ENCODE peak calls at places on chromosomes 11 and 22, in ten cellular contexts. One of them, this sample, is unnamed.

GRCh38 chr11:46363031-46363407 is 15.8 kb downstream of the DGKZ start:
- DNase-seq in colonic mucosa: no peak
- DNase-seq in GM23248: peak; percentile 73
- DNase-seq in IMR-90: peak; percentile 67
- DNase-seq in H9: no peak
- DNase-seq in endodermal cell: no peak
- DNase-seq in mesendoderm: peak; percentile 84
- DNase-seq in astrocyte: peak; percentile 53
- DNase-seq in endothelial cell of umbilical vein: peak; percentile 77
- DNase-seq in HCT116: no peak
- DNase-seq in this sample: no peak

GRCh38 chr22:31148516-31148915 is 8.2 kb upstream of the PLA2G3 start:
- DNase-seq in colonic mucosa: no peak
- DNase-seq in GM23248: peak; percentile 11
- DNase-seq in IMR-90: peak; percentile 35
- DNase-seq in H9: no peak
- DNase-seq in endodermal cell: no peak
- DNase-seq in mesendoderm: no peak
- DNase-seq in astrocyte: peak; percentile 14
- DNase-seq in endothelial cell of umbilical vein: peak; percentile 81
- DNase-seq in HCT116: no peak
- DNase-seq in this sample: no peak

GRCh38 chr22:20542055-20542454 is 34.6 kb downstream of the MED15 start:
- DNase-seq in colonic mucosa: no peak
- DNase-seq in GM23248: no peak
- DNase-seq in IMR-90: no peak
- DNase-seq in H9: no peak
- DNase-seq in endodermal cell: no peak
- DNase-seq in mesendoderm: no peak
- DNase-seq in astrocyte: no peak
- DNase-seq in endothelial cell of umbilical vein: no peak
- DNase-seq in HCT116: no peak
- DNase-seq in this sample: no peak

GRCh38 chr11:126163074-126163700 is 48.3 kb downstream of the RPUSD4 start:
- DNase-seq in colonic mucosa: no peak
- DNase-seq in GM23248: peak; percentile 98
- DNase-seq in IMR-90: peak; percentile 96
- DNase-seq in H9: no peak
- DNase-seq in endodermal cell: peak; percentile 64
- DNase-seq in mesendoderm: peak; percentile 43
- DNase-seq in astrocyte: peak; percentile 92
- DNase-seq in endothelial cell of umbilical vein: no peak
- DNase-seq in HCT116: no peak
- DNase-seq in this sample: no peak

GRCh38 chr11:129190087-129190486 is 2.0 kb downstream of the ARHGAP32 start:
- DNase-seq in colonic mucosa: peak; percentile 48
- DNase-seq in GM23248: peak; percentile 48
- DNase-seq in IMR-90: no peak
- DNase-seq in H9: no peak
- DNase-seq in endodermal cell: no peak
- DNase-seq in mesendoderm: peak; percentile 33
- DNase-seq in astrocyte: no peak
- DNase-seq in endothelial cell of umbilical vein: no peak
- DNase-seq in HCT116: no peak
- DNase-seq in this sample: no peak

GRCh38 chr22:19494001-19494560 is 14.4 kb downstream of the CDC45 start:
- DNase-seq in colonic mucosa: no peak
- DNase-seq in GM23248: no peak
- DNase-seq in IMR-90: no peak
- DNase-seq in H9: no peak
- DNase-seq in endodermal cell: no peak
- DNase-seq in mesendoderm: no peak
- DNase-seq in astrocyte: no peak
- DNase-seq in endothelial cell of umbilical vein: no peak
- DNase-seq in HCT116: no peak
- DNase-seq in this sample: no peak

GRCh38 chr11:134727204-134727603 is 315.2 kb upstream of the B3GAT1 start:
- DNase-seq in colonic mucosa: no peak
- DNase-seq in GM23248: no peak
- DNase-seq in IMR-90: no peak
- DNase-seq in H9: no peak
- DNase-seq in endodermal cell: no peak
- DNase-seq in mesendoderm: peak; percentile 33
- DNase-seq in astrocyte: no peak
- DNase-seq in endothelial cell of umbilical vein: no peak
- DNase-seq in HCT116: peak; percentile 10
- DNase-seq in this sample: no peak

GRCh38 chr11:27008811-27009535 is 15.1 kb downstream of the FIBIN start:
- DNase-seq in colonic mucosa: no peak
- DNase-seq in GM23248: no peak
- DNase-seq in IMR-90: no peak
- DNase-seq in H9: no peak
- DNase-seq in endodermal cell: no peak
- DNase-seq in mesendoderm: no peak
- DNase-seq in astrocyte: peak; percentile 26
- DNase-seq in endothelial cell of umbilical vein: no peak
- DNase-seq in HCT116: no peak
- DNase-seq in this sample: no peak

GRCh38 chr11:134033696-134034491 is 35.0 kb upstream of the JAM3 start:
- DNase-seq in colonic mucosa: peak; percentile 78
- DNase-seq in GM23248: peak; percentile 97
- DNase-seq in IMR-90: peak; percentile 85
- DNase-seq in H9: peak; percentile 95
- DNase-seq in endodermal cell: peak; percentile 96
- DNase-seq in mesendoderm: peak; percentile 98
- DNase-seq in astrocyte: peak; percentile 84
- DNase-seq in endothelial cell of umbilical vein: peak; percentile 75
- DNase-seq in HCT116: peak; percentile 21
- DNase-seq in this sample: peak; percentile 16

GRCh38 chr22:49462291-49462690 is 365.4 kb downstream of the BRD1 start:
- DNase-seq in colonic mucosa: no peak
- DNase-seq in GM23248: no peak
- DNase-seq in IMR-90: no peak
- DNase-seq in H9: no peak
- DNase-seq in endodermal cell: no peak
- DNase-seq in mesendoderm: no peak
- DNase-seq in astrocyte: no peak
- DNase-seq in endothelial cell of umbilical vein: no peak
- DNase-seq in HCT116: no peak
- DNase-seq in this sample: no peak

GRCh38 chr22:23400286-23400981 is 179.7 kb downstream of the IGLL1 start:
- DNase-seq in colonic mucosa: no peak
- DNase-seq in GM23248: no peak
- DNase-seq in IMR-90: no peak
- DNase-seq in H9: no peak
- DNase-seq in endodermal cell: no peak
- DNase-seq in mesendoderm: no peak
- DNase-seq in astrocyte: no peak
- DNase-seq in endothelial cell of umbilical vein: no peak
- DNase-seq in HCT116: no peak
- DNase-seq in this sample: no peak

GRCh38 chr11:112613051-112613972 is 347.9 kb upstream of the NCAM1 start:
- DNase-seq in colonic mucosa: no peak
- DNase-seq in GM23248: peak; percentile 77
- DNase-seq in IMR-90: peak; percentile 34
- DNase-seq in H9: no peak
- DNase-seq in endodermal cell: no peak
- DNase-seq in mesendoderm: no peak
- DNase-seq in astrocyte: peak; percentile 80
- DNase-seq in endothelial cell of umbilical vein: peak; percentile 58
- DNase-seq in HCT116: peak; percentile 62
- DNase-seq in this sample: no peak

GRCh38 chr22:38638216-38638615 is 18.0 kb downstream of the FAM227A start:
- DNase-seq in colonic mucosa: no peak
- DNase-seq in GM23248: no peak
- DNase-seq in IMR-90: peak; percentile 31
- DNase-seq in H9: no peak
- DNase-seq in endodermal cell: no peak
- DNase-seq in mesendoderm: no peak
- DNase-seq in astrocyte: no peak
- DNase-seq in endothelial cell of umbilical vein: no peak
- DNase-seq in HCT116: no peak
- DNase-seq in this sample: no peak

GRCh38 chr11:58926695-58927094 is 12.6 kb upstream of the GLYATL1 start:
- DNase-seq in colonic mucosa: no peak
- DNase-seq in GM23248: peak; percentile 76
- DNase-seq in IMR-90: peak; percentile 79
- DNase-seq in H9: no peak
- DNase-seq in endodermal cell: no peak
- DNase-seq in mesendoderm: no peak
- DNase-seq in astrocyte: peak; percentile 72
- DNase-seq in endothelial cell of umbilical vein: no peak
- DNase-seq in HCT116: no peak
- DNase-seq in this sample: no peak

GRCh38 chr11:74739546-74740270 is 8.5 kb upstream of the CHRDL2 start:
- DNase-seq in colonic mucosa: peak; percentile 36
- DNase-seq in GM23248: peak; percentile 85
- DNase-seq in IMR-90: peak; percentile 73
- DNase-seq in H9: peak; percentile 73
- DNase-seq in endodermal cell: peak; percentile 84
- DNase-seq in mesendoderm: peak; percentile 86
- DNase-seq in astrocyte: peak; percentile 20
- DNase-seq in endothelial cell of umbilical vein: peak; percentile 64
- DNase-seq in HCT116: peak; percentile 41
- DNase-seq in this sample: peak; percentile 53

GRCh38 chr11:61333638-61334433 is 808 bp downstream of the TKFC start:
- DNase-seq in colonic mucosa: no peak
- DNase-seq in GM23248: no peak
- DNase-seq in IMR-90: no peak
- DNase-seq in H9: no peak
- DNase-seq in endodermal cell: no peak
- DNase-seq in mesendoderm: no peak
- DNase-seq in astrocyte: no peak
- DNase-seq in endothelial cell of umbilical vein: no peak
- DNase-seq in HCT116: no peak
- DNase-seq in this sample: no peak

GRCh38 chr22:32561756-32562155 is 87.1 kb downstream of the FBXO7 start:
- DNase-seq in colonic mucosa: no peak
- DNase-seq in GM23248: no peak
- DNase-seq in IMR-90: no peak
- DNase-seq in H9: no peak
- DNase-seq in endodermal cell: no peak
- DNase-seq in mesendoderm: no peak
- DNase-seq in astrocyte: no peak
- DNase-seq in endothelial cell of umbilical vein: no peak
- DNase-seq in HCT116: no peak
- DNase-seq in this sample: no peak
- H3K9ac ChIP-seq in colonic mucosa: no peak overlapping the region
- H3K9ac ChIP-seq in GM23248: no peak overlapping the region
- H3K9ac ChIP-seq in IMR-90: no peak overlapping the region
- H3K9ac ChIP-seq in H9: no peak overlapping the region
- H3K9ac ChIP-seq in endodermal cell: no peak overlapping the region
- H3K9ac ChIP-seq in mesendoderm: no peak overlapping the region
- H3K9ac ChIP-seq in astrocyte: no peak overlapping the region
- H3K9ac ChIP-seq in endothelial cell of umbilical vein: no peak overlapping the region
- H3K9ac ChIP-seq in HCT116: no peak overlapping the region
- H3K9ac ChIP-seq in this sample: no peak overlapping the region

DNA sequence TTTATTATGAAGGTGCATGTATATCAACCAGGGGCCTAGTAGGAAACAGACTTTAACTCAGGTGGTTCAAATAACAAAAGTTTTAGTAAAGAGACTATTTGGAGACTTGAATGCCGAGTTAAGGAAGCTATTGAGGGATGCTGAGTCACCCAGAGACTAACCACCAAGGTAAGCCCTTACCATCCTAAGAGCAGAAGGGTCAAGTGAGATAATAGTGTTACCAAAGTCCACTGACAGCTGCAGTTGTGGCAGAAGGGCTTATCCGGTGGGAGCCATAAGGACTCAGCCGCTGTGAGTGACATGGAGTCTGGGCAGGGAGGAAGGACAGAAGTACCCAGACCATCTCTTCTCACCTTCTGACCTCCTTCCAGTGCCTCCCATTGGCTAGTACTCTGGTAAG is 134.0 kb downstream of the INSC start:
- DNase-seq in colonic mucosa: no peak
- DNase-seq in GM23248: no peak
- DNase-seq in IMR-90: no peak
- DNase-seq in H9: no peak
- DNase-seq in endodermal cell: no peak
- DNase-seq in mesendoderm: no peak
- DNase-seq in astrocyte: no peak
- DNase-seq in endothelial cell of umbilical vein: no peak
- DNase-seq in HCT116: no peak
- DNase-seq in this sample: no peak
- H3K27ac ChIP-seq in colonic mucosa: no peak overlapping the region
- H3K27ac ChIP-seq in GM23248: no peak overlapping the region
- H3K27ac ChIP-seq in IMR-90: no peak overlapping the region
- H3K27ac ChIP-seq in H9: no peak overlapping the region
- H3K27ac ChIP-seq in endodermal cell: no peak overlapping the region
- H3K27ac ChIP-seq in mesendoderm: no peak overlapping the region
- H3K27ac ChIP-seq in astrocyte: no peak overlapping the region
- H3K27ac ChIP-seq in endothelial cell of umbilical vein: no peak overlapping the region
- H3K27ac ChIP-seq in HCT116: no peak overlapping the region
- H3K27ac ChIP-seq in this sample: no peak overlapping the region

GRCh38 chr11:32016111-32016510 is 74.8 kb upstream of the RCN1 start:
- DNase-seq in colonic mucosa: no peak
- DNase-seq in GM23248: no peak
- DNase-seq in IMR-90: no peak
- DNase-seq in H9: no peak
- DNase-seq in endodermal cell: no peak
- DNase-seq in mesendoderm: no peak
- DNase-seq in astrocyte: no peak
- DNase-seq in endothelial cell of umbilical vein: no peak
- DNase-seq in HCT116: no peak
- DNase-seq in this sample: no peak
- H3K9ac ChIP-seq in colonic mucosa: no peak overlapping the region
- H3K9ac ChIP-seq in GM23248: no peak overlapping the region
- H3K9ac ChIP-seq in IMR-90: no peak overlapping the region
- H3K9ac ChIP-seq in H9: no peak overlapping the region
- H3K9ac ChIP-seq in endodermal cell: no peak overlapping the region
- H3K9ac ChIP-seq in mesendoderm: no peak overlapping the region
- H3K9ac ChIP-seq in astrocyte: no peak overlapping the region
- H3K9ac ChIP-seq in endothelial cell of umbilical vein: no peak overlapping the region
- H3K9ac ChIP-seq in HCT116: no peak overlapping the region
- H3K9ac ChIP-seq in this sample: no peak overlapping the region

DNA sequence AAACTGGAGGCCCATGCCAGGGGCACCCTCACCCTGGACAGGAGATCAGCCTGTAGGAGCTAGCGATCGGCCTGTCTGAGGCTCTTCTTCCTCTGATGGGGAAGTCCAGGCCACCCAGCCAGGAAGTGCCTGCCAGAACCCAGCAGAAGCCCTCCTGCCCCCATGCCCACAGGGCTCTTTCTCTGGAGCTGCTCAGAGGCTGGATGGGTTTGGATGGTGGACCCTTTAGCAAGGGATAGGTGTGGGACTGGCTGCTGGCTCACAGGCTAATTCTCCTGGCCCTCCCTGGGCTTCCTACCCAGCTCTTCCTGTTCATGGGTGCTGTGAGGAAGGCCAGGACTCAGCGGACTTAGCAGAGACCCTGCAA is 7.7 kb downstream of the FXYD2 start:
- DNase-seq in colonic mucosa: no peak
- DNase-seq in GM23248: no peak
- DNase-seq in IMR-90: no peak
- DNase-seq in H9: no peak
- DNase-seq in endodermal cell: peak; percentile 70
- DNase-seq in mesendoderm: no peak
- DNase-seq in astrocyte: no peak
- DNase-seq in endothelial cell of umbilical vein: no peak
- DNase-seq in HCT116: no peak
- DNase-seq in this sample: no peak
- H3K27ac ChIP-seq in colonic mucosa: peak overlapping the region; percentile 67
- H3K27ac ChIP-seq in GM23248: no peak overlapping the region
- H3K27ac ChIP-seq in IMR-90: no peak overlapping the region
- H3K27ac ChIP-seq in H9: no peak overlapping the region
- H3K27ac ChIP-seq in endodermal cell: peak overlapping the region; percentile 41
- H3K27ac ChIP-seq in mesendoderm: peak overlapping the region; percentile 56
- H3K27ac ChIP-seq in astrocyte: no peak overlapping the region
- H3K27ac ChIP-seq in endothelial cell of umbilical vein: no peak overlapping the region
- H3K27ac ChIP-seq in HCT116: no peak overlapping the region
- H3K27ac ChIP-seq in this sample: peak overlapping the region; percentile 37

GRCh38 chr22:44448271-44448780 is 49.7 kb downstream of the RTL6 start:
- DNase-seq in colonic mucosa: no peak
- DNase-seq in GM23248: peak; percentile 98
- DNase-seq in IMR-90: peak; percentile 94
- DNase-seq in H9: no peak
- DNase-seq in endodermal cell: peak; percentile 34
- DNase-seq in mesendoderm: no peak
- DNase-seq in astrocyte: peak; percentile 95
- DNase-seq in endothelial cell of umbilical vein: no peak
- DNase-seq in HCT116: no peak
- DNase-seq in this sample: no peak
- H3K9ac ChIP-seq in colonic mucosa: no peak overlapping the region
- H3K9ac ChIP-seq in GM23248: peak overlapping the region; percentile 72
- H3K9ac ChIP-seq in IMR-90: no peak overlapping the region
- H3K9ac ChIP-seq in H9: no peak overlapping the region
- H3K9ac ChIP-seq in endodermal cell: no peak overlapping the region
- H3K9ac ChIP-seq in mesendoderm: no peak overlapping the region
- H3K9ac ChIP-seq in astrocyte: peak overlapping the region; percentile 72
- H3K9ac ChIP-seq in endothelial cell of umbilical vein: no peak overlapping the region
- H3K9ac ChIP-seq in HCT116: no peak overlapping the region
- H3K9ac ChIP-seq in this sample: no peak overlapping the region